ENCODE peak calls at places on chromosome 20, in four cellular contexts. Q, S, X and B are unnamed samples.

GRCh38 chr20:62972270-62973032 is 19.9 kb downstream of the SLC17A9 start:
- DNase-seq in Q (peak; percentile 93), S (peak; percentile 72), X (peak; percentile 76), B (peak; percentile 72)

GRCh38 chr20:19783966-19784401 is 25.9 kb downstream of the RIN2 start:
- DNase-seq in Q (no peak), S (no peak), X (no peak), B (no peak)

GRCh38 chr20:19975901-19976300 is 41.3 kb upstream of the NAA20 start:
- DNase-seq in Q (no peak), S (no peak), X (no peak), B (no peak)

GRCh38 chr20:52972965-52973819 is 1.0 kb downstream of the TSHZ2 start:
- DNase-seq in Q (peak; percentile 45), S (no peak), X (no peak), B (peak; percentile 28)

GRCh38 chr20:33993800-33994623 is at the start of gene RALY:
- DNase-seq in Q (peak; percentile 92), S (peak; percentile 85), X (peak; percentile 75), B (peak; percentile 80)

GRCh38 chr20:63599396-63600050 is 25.5 kb upstream of the HELZ2 start:
- DNase-seq in Q (no peak), S (no peak), X (no peak), B (no peak)

GRCh38 chr20:21390768-21391167 is 6.6 kb downstream of the NKX2-4 start:
- DNase-seq in Q (no peak), S (no peak), X (no peak), B (no peak)

GRCh38 chr20:7090001-7090400 is 322.5 kb downstream of the BMP2 start:
- DNase-seq in Q (no peak), S (no peak), X (no peak), B (no peak)

GRCh38 chr20:53656653-53657288 is 63.1 kb upstream of the ZNF217 start:
- DNase-seq in Q (no peak), S (no peak), X (no peak), B (no peak)

GRCh38 chr20:45306431-45306982 is at the start of gene RBPJL:
- DNase-seq in Q (peak; percentile 46), S (no peak), X (peak; percentile 37), B (peak; percentile 36)

GRCh38 chr20:62087227-62087626 is 21.5 kb upstream of the TAF4 start:
- DNase-seq in Q (no peak), S (no peak), X (no peak), B (no peak)

GRCh38 chr20:42346771-42347170 is 728.6 kb upstream of the CHD6 start:
- DNase-seq in Q (no peak), S (no peak), X (no peak), B (no peak)

GRCh38 chr20:63787302-63787701 is 43.8 kb downstream of the ZBTB46 start:
- DNase-seq in Q (no peak), S (no peak), X (no peak), B (no peak)

GRCh38 chr20:33635341-33635740 is 26.8 kb upstream of the C20orf144 start:
- DNase-seq in Q (no peak), S (no peak), X (no peak), B (no peak)

GRCh38 chr20:16005612-16006493 is 567.4 kb downstream of the KIF16B start:
- DNase-seq in Q (no peak), S (no peak), X (no peak), B (no peak)

GRCh38 chr20:63254237-63254535 is at the start of gene NKAIN4:
- DNase-seq in Q (no peak), S (no peak), X (no peak), B (no peak)

GRCh38 chr20:48208176-48208575 is 422.9 kb upstream of the SULF2 start:
- DNase-seq in Q (no peak), S (no peak), X (no peak), B (no peak)

GRCh38 chr20:24695529-24696225 is 226.2 kb downstream of the SYNDIG1 start:
- DNase-seq in Q (no peak), S (no peak), X (no peak), B (no peak)

DNA sequence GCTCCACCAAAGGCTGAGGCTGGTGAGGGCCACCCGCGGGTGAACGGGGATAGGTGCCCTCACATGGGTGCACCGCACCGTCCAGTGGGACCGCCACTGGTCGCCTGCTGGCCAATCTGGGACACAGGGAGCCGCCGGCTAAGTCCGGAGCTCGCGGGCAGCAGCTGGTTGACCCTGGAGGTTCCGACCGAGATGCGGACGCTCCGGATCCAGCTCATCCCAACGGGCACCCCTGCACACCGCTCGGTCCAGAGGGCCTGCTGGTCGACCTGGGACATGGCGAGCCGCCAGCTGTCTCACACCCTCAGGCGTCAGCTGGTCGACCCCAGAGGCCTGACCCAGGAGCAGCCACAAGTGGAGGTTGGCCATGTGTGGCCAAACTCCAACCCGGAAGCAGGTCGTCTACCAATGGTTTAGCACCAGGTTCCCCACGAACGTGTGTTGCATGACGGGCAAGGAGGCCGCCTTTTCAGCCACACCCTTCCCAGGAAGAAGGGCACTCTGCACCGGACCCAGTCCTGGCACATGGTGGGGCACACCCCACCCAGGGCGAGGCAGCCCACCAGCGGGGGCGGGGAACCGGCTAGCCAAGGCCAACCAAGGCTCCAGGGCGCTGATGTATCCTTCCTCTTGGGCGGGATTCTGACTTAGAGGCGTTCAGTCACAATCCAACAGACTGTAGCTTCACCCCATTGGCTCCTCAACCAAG is 746.0 kb upstream of the DEFB115 start:
- DNase-seq in Q (no peak), S (no peak), X (no peak), B (no peak)
- H3K9me3 ChIP-seq in Q (no peaks in the 10 kb centered on the region), S (no peaks in the 10 kb centered on the region), X (no peaks in the 10 kb centered on the region), B (no peaks in the 10 kb centered on the region)

GRCh38 chr20:56223352-56223751 is 25.2 kb upstream of the MC3R start:
- DNase-seq in Q (no peak), S (no peak), X (no peak), B (no peak)
- H3K9me3 ChIP-seq in Q (peaks cover 3% of the 10 kb centered on the region), S (no peaks in the 10 kb centered on the region), X (no peaks in the 10 kb centered on the region), B (no peaks in the 10 kb centered on the region)

GRCh38 chr20:59788196-59788735 is 145.2 kb downstream of the SYCP2 start:
- DNase-seq in Q (no peak), S (no peak), X (no peak), B (no peak)
- H3K9me3 ChIP-seq in Q (peaks cover 6% of the 10 kb centered on the region), S (peaks cover 1% of the 10 kb centered on the region), X (no peaks in the 10 kb centered on the region), B (no peaks in the 10 kb centered on the region)

DNA sequence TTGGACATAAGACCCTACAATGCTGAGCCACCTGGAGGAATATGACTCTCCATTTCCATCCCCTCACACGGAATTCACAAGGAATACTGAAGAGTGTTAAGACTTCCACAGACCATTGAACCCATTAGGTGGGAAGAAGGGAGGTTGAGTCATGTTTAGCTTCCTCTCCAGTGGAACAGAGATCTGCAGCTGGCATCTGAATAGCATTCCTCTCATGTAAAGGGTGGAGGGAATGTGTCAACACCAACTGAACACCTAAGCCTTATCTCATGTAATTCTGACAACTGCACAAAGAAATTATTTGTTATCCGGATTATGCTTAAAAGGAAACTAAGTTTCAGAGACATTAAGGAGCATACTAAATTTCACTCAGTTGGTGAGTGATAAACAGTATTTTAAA is 705.9 kb downstream of the MAFB start:
- DNase-seq in Q (no peak), S (no peak), X (no peak), B (no peak)
- H3K9me3 ChIP-seq in Q (peaks cover 1% of the 10 kb centered on the region), S (no peaks in the 10 kb centered on the region), X (no peaks in the 10 kb centered on the region), B (no peaks in the 10 kb centered on the region)

DNA sequence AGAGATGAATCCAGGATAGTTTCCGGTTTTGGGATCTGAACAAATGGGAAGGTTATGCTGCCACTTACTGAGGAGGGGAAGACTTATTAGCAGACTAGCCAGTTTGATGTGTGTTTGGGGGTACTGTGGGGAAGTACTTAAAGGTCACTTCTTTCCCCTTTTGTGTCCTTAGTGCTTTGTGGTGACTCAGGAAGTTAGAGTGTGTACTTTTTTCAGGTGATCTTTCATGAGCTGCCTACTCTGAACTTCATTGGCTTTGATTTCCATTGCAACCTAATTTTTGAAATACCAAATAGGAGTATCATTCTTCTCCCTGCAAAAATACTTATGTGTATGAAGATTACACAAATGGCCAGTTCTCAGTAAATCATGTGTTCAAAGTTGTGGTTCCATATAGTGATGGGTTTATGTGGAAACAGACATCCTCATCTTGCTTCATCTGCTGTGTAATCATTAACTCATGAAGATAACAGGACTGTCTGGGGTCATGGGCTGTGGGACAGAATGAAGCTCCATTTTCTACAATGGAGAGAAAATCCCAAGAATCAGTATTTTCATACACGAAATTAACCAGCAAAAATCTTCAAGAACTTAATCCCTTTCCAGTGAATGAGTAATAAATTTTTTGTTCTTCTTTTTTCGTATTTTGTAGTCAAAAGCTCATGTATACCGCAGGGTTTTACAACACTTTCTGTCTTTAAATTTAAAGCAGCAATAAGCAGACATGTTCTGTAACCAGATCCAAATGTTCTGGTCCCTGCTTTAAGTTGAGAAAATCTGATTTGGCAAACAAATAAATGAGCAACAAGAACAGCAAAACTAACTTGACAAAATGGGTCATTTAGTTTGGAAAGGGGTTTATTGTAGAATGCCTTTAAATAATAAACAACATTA is 272.2 kb upstream of the FLRT3 start:
- DNase-seq in Q (no peak), S (no peak), X (no peak), B (no peak)
- H3K9me3 ChIP-seq in Q (no peaks in the 10 kb centered on the region), S (no peaks in the 10 kb centered on the region), X (no peaks in the 10 kb centered on the region), B (no peaks in the 10 kb centered on the region)

GRCh38 chr20:818001-818664 is 15.4 kb upstream of the FAM110A start:
- DNase-seq in Q (no peak), S (no peak), X (no peak), B (no peak)
- H3K9me3 ChIP-seq in Q (no peaks in the 10 kb centered on the region), S (no peaks in the 10 kb centered on the region), X (no peaks in the 10 kb centered on the region), B (no peaks in the 10 kb centered on the region)

DNA sequence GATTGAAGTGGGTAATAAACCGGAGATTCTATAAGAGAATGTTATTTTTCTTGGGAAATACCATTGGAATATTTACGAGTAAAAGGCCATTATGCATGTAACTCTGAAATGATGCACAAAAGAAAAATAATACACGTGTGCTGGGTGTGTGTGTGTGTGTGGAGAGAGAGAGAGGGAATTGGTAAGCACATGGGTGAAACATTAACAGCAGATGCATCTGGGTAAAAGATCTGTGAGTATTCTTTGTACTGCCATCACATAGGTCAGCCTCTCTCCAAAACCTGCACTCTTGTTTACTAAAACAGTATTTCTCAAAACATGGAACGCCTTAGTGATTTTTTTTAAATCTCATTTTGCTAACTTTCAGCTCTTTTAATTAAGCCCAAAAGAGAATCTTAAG is 28.9 kb downstream of the EYA2 start:
- DNase-seq in Q (no peak), S (no peak), X (no peak), B (no peak)
- H3K9me3 ChIP-seq in Q (no peaks in the 10 kb centered on the region), S (no peaks in the 10 kb centered on the region), X (no peaks in the 10 kb centered on the region), B (no peaks in the 10 kb centered on the region)